ENCODE peak calls at places on chromosomes 1 and 21, in four cellular contexts. C is WTC11, X is K562, L is GM12878. O is an unnamed sample.
A peak's percentile ranks its signal among the peaks of the same experiment; 100 is the strongest.

GRCh38 chr1:113784104-113784779 is 25.0 kb upstream of the PHTF1 start:
- DNase-seq in C (no peak), X (no peak), L (peak; percentile 64), O (no peak)

GRCh38 chr1:156586892-156587477 is 4.6 kb upstream of the NAXE start:
- DNase-seq in C (no peak), X (no peak), L (no peak), O (no peak)

GRCh38 chr21:16976132-16976666 is 536.6 kb upstream of the CXADR start:
- DNase-seq in C (no peak), X (no peak), L (no peak), O (no peak)

GRCh38 chr1:189253601-189254350 is 1223.9 kb downstream of the BRINP3 start:
- DNase-seq in C (no peak), X (no peak), L (no peak), O (no peak)

GRCh38 chr1:59013276-59013927 is 229.6 kb upstream of the JUN start:
- DNase-seq in C (peak; percentile 67), X (no peak), L (no peak), O (no peak)

GRCh38 chr1:94755675-94756074 is 64.5 kb upstream of the SLC44A3 start:
- DNase-seq in C (no peak), X (peak; percentile 16), L (no peak), O (peak; percentile 81)

GRCh38 chr21:45405819-45406762 is 1.1 kb downstream of the COL18A1 start:
- DNase-seq in C (peak; percentile 66), X (no peak), L (no peak), O (peak; percentile 45)

GRCh38 chr1:161190962-161191521 is 7.8 kb downstream of the ADAMTS4 start:
- DNase-seq in C (no peak), X (no peak), L (no peak), O (no peak)

GRCh38 chr1:111032295-111032897 is 68.7 kb upstream of the LRIF1 start:
- DNase-seq in C (no peak), X (peak; percentile 60), L (no peak), O (peak; percentile 51)

GRCh38 chr1:210239295-210240155 is 6.9 kb downstream of the SERTAD4 start:
- DNase-seq in C (peak; percentile 44), X (no peak), L (no peak), O (peak; percentile 16)

GRCh38 chr1:13697738-13698137 is 2.2 kb upstream of the PRDM2 start:
- DNase-seq in C (no peak), X (no peak), L (no peak), O (no peak)

GRCh38 chr1:22613226-22613918 is 23.1 kb upstream of the C1QA start:
- DNase-seq in C (no peak), X (no peak), L (no peak), O (no peak)

GRCh38 chr1:21764615-21765423 is 18.1 kb downstream of the USP48 start:
- DNase-seq in C (no peak), X (no peak), L (no peak), O (no peak)

GRCh38 chr1:7628273-7628672 is 142.8 kb upstream of the VAMP3 start:
- DNase-seq in C (no peak), X (no peak), L (no peak), O (no peak)

GRCh38 chr1:167103236-167103894 is 9.5 kb downstream of the STYXL2 start:
- DNase-seq in C (no peak), X (no peak), L (no peak), O (no peak)

GRCh38 chr1:226688056-226688748 is 50.9 kb downstream of the ITPKB start:
- DNase-seq in C (peak; percentile 46), X (no peak), L (no peak), O (no peak)

GRCh38 chr21:39647476-39647875 is 34.7 kb downstream of the B3GALT5 start:
- DNase-seq in C (no peak), X (no peak), L (no peak), O (no peak)

GRCh38 chr1:63866085-63866484 is 92.3 kb downstream of the ROR1 start:
- DNase-seq in C (no peak), X (no peak), L (no peak), O (no peak)

GRCh38 chr1:221939598-221939997 is 197.7 kb upstream of the DUSP10 start:
- DNase-seq in C (no peak), X (no peak), L (peak; percentile 84), O (no peak)

GRCh38 chr21:42593815-42594157 is 59.6 kb upstream of the PDE9A start:
- DNase-seq in C (no peak), X (no peak), L (no peak), O (no peak)

GRCh38 chr21:34889287-34889536 is 159.9 kb downstream of the RUNX1 start:
- DNase-seq in C (peak; percentile 37), X (no peak), L (no peak), O (peak; percentile 9)
- TF ChIP-seq CREM in C (no peak), X (no peak), L (no peak), O (no peak)

GRCh38 chr1:206704239-206704638 is 19.5 kb downstream of the MAPKAPK2 start:
- DNase-seq in C (no peak), X (no peak), L (no peak), O (no peak)
- TF ChIP-seq CREM in C (no peak), X (no peak), L (no peak), O (no peak)

DNA sequence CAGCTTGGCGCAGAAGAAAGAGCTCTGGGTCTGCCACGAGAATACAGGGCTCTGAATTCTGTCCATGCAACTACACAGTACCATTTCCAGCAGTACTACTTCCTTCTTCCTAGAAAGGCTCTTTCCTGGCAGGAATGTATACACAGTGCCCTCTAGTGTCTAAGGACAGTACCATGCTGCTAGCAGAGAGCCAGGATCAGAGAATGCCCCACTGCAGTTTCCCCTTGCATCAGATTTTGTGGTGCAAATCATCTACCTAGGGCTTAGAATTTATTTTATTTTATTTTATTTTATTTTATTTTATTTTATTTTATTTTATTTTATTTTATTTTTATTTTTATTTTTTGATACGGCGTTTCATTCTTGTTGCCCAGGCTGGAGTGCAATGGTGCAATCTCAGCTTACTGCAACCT is 50.8 kb downstream of the PAX7 start:
- DNase-seq in C (no peak), X (peak; percentile 85), L (no peak), O (peak; percentile 53)
- TF ChIP-seq CREM in C (no peak), X (no peak), L (no peak), O (no peak)

DNA sequence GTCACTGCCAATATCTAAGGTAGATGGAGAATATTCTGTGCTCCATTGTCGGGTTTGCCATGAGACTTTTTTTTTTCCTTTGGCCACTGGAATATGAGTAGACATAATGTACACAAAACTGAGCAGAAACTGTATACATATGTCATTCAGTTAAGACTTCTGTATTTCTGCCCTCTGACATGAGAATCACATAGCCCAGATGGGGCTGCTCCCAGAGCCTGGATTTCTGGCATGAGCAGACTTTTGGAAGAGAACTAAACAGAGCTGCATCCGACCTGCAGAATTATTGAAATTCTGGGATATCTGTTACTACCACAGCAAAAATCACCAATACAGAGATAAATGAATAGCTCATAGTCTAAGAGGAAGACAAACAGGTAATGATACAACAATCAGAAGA is 62.3 kb downstream of the DAB1 start:
- DNase-seq in C (no peak), X (no peak), L (no peak), O (no peak)
- TF ChIP-seq CREM in C (no peak), X (no peak), L (no peak), O (no peak)

DNA sequence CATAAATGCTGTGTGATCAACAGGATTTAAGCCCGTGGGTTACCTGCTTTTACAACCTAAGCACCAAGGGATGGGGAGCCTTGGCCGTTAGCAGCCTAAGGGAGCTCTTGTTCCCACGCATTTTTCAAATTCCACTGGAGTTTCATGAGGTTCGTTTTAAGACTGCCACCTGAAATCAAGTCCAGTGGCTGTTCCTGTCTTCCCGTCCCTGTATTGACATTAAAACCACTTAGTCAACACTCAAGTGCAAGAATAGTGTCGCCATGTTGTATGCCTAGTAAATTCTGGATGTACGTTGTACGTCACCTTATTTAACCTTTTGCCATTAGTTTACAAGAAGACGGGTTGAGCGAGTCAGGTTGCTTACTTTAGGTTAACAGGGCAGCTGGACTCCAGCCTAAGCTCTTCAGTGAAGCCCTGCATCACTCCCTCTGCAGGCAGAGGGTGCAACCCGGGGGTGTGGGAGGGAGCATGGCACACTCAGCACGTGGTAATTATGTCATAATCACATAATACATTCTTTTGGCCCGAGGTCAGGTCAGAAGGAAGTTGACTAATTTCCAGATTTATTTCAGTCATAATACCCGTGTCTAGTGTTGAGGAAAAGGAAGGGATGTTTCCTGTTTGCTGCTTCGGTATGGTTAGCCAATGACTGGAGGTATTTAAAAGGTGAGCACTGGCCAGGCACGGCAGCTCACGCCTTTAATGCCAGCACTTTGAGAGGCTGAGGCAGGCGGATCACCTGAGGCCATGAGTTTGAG is 42.5 kb downstream of the CNST start:
- DNase-seq in C (no peak), X (no peak), L (no peak), O (peak; percentile 70)
- TF ChIP-seq CREM in C (no peak), X (no peak), L (peak; percentile 30), O (no peak)

O was measured in HepG2.